ENCODE peak calls at places on chromosome 1, in ten cellular contexts. D, Q, T, Z, C, F, M, S, A and P are unnamed samples.

GRCh38 chr1:30743584-30744059 is 14.0 kb downstream of the LAPTM5 start:
- DNase-seq in Q (no peak), M (no peak), C (no peak), Z (no peak), A (no peak), S (no peak), T (no peak), D (no peak), F (peak), P (no peak)

GRCh38 chr1:224052767-224053166 is 61.1 kb upstream of the FBXO28 start:
- DNase-seq in C (no peak), M (no peak), F (no peak), A (peak), Z (peak), D (peak), T (no peak), S (no peak), Q (no peak), P (no peak)

GRCh38 chr1:9822897-9823692 is 670 bp downstream of the CLSTN1 start:
- DNase-seq in Q (peak), S (no peak), M (no peak), C (peak), D (no peak), F (peak), T (no peak), A (peak), Z (no peak), P (peak)

GRCh38 chr1:116765962-116766361 is 11.7 kb downstream of the CD2 start:
- DNase-seq in Z (no peak), F (no peak), D (peak), C (no peak), Q (no peak), M (no peak), S (no peak), T (no peak), A (peak), P (no peak)

GRCh38 chr1:38898653-38899230 is 17.4 kb upstream of the GJA9 start:
- DNase-seq in M (peak), S (no peak), D (peak), Q (no peak), F (no peak), T (no peak), C (no peak), Z (no peak), A (peak), P (no peak)

GRCh38 chr1:30514137-30514654 is 209.2 kb downstream of the MATN1 start:
- DNase-seq in Z (no peak), S (peak), C (no peak), T (no peak), A (no peak), D (no peak), Q (no peak), F (no peak), M (no peak), P (no peak)

GRCh38 chr1:40755052-40755451 is 28.5 kb upstream of the KCNQ4 start:
- DNase-seq in Z (no peak), C (no peak), Q (no peak), D (no peak), F (no peak), A (no peak), S (no peak), M (no peak), T (no peak), P (no peak)

GRCh38 chr1:47738560-47739182 is 258.5 kb downstream of the TRABD2B start:
- DNase-seq in S (peak), A (peak), Z (peak), F (no peak), C (peak), D (no peak), M (no peak), Q (peak), T (no peak), P (peak)

GRCh38 chr1:217190359-217190758 is 440.5 kb downstream of the GPATCH2 start:
- DNase-seq in Z (no peak), C (no peak), A (no peak), T (no peak), D (no peak), F (no peak), S (no peak), M (no peak), Q (no peak), P (no peak)

GRCh38 chr1:214029796-214030195 is 42.0 kb downstream of the PROX1 start:
- DNase-seq in D (no peak), F (no peak), T (no peak), Z (no peak), Q (peak), C (no peak), M (no peak), A (peak), S (no peak), P (no peak)